ENCODE peak calls at places on chromosomes 1 and 21, in nine cellular contexts. One of them, this sample, is unnamed.
A peak's percentile ranks its signal among the peaks of the same experiment; 100 is the strongest.

GRCh38 chr1:66048011-66048410 is 255.3 kb downstream of the PDE4B start:
- DNase-seq in AG04449: no peak
- DNase-seq in activated T-cell treated with anti-CD3 and anti-CD28 coated beads for 24 hours: no peak
- DNase-seq in AG08396: no peak
- DNase-seq in NCI-H446 treated with DMSO at 0.1 percent for 48 hours: no peak
- DNase-seq in progenitor cell of endocrine pancreas: no peak
- DNase-seq in non-pigmented ciliary epithelial cell: no peak
- DNase-seq in NCI-H1092: no peak
- DNase-seq in WTC11: no peak
- DNase-seq in this sample: no peak

GRCh38 chr21:32088471-32088870 is 190.4 kb downstream of the MIS18A start:
- DNase-seq in progenitor cell of endocrine pancreas: no peak
- DNase-seq in activated T-cell treated with anti-CD3 and anti-CD28 coated beads for 24 hours: no peak
- DNase-seq in NCI-H446 treated with DMSO at 0.1 percent for 48 hours: no peak
- DNase-seq in non-pigmented ciliary epithelial cell: no peak
- DNase-seq in WTC11: no peak
- DNase-seq in AG08396: no peak
- DNase-seq in AG04449: no peak
- DNase-seq in NCI-H1092: no peak
- DNase-seq in this sample: no peak

GRCh38 chr1:172118618-172119017 is 277.3 kb downstream of the DNM3 start:
- DNase-seq in progenitor cell of endocrine pancreas: no peak
- DNase-seq in AG04449: no peak
- DNase-seq in WTC11: no peak
- DNase-seq in NCI-H446 treated with DMSO at 0.1 percent for 48 hours: no peak
- DNase-seq in NCI-H1092: peak; percentile 3
- DNase-seq in AG08396: no peak
- DNase-seq in activated T-cell treated with anti-CD3 and anti-CD28 coated beads for 24 hours: no peak
- DNase-seq in non-pigmented ciliary epithelial cell: no peak
- DNase-seq in this sample: no peak

GRCh38 chr1:14263671-14264070 is 334.8 kb upstream of the KAZN start:
- DNase-seq in AG04449: no peak
- DNase-seq in progenitor cell of endocrine pancreas: no peak
- DNase-seq in AG08396: no peak
- DNase-seq in activated T-cell treated with anti-CD3 and anti-CD28 coated beads for 24 hours: no peak
- DNase-seq in non-pigmented ciliary epithelial cell: no peak
- DNase-seq in NCI-H1092: no peak
- DNase-seq in WTC11: no peak
- DNase-seq in NCI-H446 treated with DMSO at 0.1 percent for 48 hours: peak; percentile 22
- DNase-seq in this sample: no peak

GRCh38 chr1:17523487-17524029 is 15.9 kb upstream of the ARHGEF10L start:
- DNase-seq in NCI-H1092: no peak
- DNase-seq in progenitor cell of endocrine pancreas: no peak
- DNase-seq in activated T-cell treated with anti-CD3 and anti-CD28 coated beads for 24 hours: no peak
- DNase-seq in WTC11: no peak
- DNase-seq in non-pigmented ciliary epithelial cell: no peak
- DNase-seq in AG08396: no peak
- DNase-seq in NCI-H446 treated with DMSO at 0.1 percent for 48 hours: no peak
- DNase-seq in AG04449: no peak
- DNase-seq in this sample: no peak

GRCh38 chr1:176051402-176051801 is 155.7 kb downstream of the COP1 start:
- DNase-seq in non-pigmented ciliary epithelial cell: no peak
- DNase-seq in activated T-cell treated with anti-CD3 and anti-CD28 coated beads for 24 hours: no peak
- DNase-seq in AG04449: no peak
- DNase-seq in AG08396: no peak
- DNase-seq in WTC11: no peak
- DNase-seq in NCI-H1092: no peak
- DNase-seq in progenitor cell of endocrine pancreas: no peak
- DNase-seq in NCI-H446 treated with DMSO at 0.1 percent for 48 hours: no peak
- DNase-seq in this sample: no peak

GRCh38 chr1:45373573-45373972 is 33.3 kb upstream of the MUTYH start:
- DNase-seq in progenitor cell of endocrine pancreas: no peak
- DNase-seq in non-pigmented ciliary epithelial cell: no peak
- DNase-seq in WTC11: no peak
- DNase-seq in activated T-cell treated with anti-CD3 and anti-CD28 coated beads for 24 hours: no peak
- DNase-seq in AG08396: no peak
- DNase-seq in AG04449: no peak
- DNase-seq in NCI-H446 treated with DMSO at 0.1 percent for 48 hours: no peak
- DNase-seq in NCI-H1092: no peak
- DNase-seq in this sample: no peak

GRCh38 chr1:71561729-71562128 is 480.9 kb upstream of the ZRANB2 start:
- DNase-seq in AG04449: peak; percentile 44
- DNase-seq in WTC11: no peak
- DNase-seq in AG08396: peak; percentile 25
- DNase-seq in NCI-H1092: no peak
- DNase-seq in NCI-H446 treated with DMSO at 0.1 percent for 48 hours: peak; percentile 34
- DNase-seq in non-pigmented ciliary epithelial cell: peak; percentile 28
- DNase-seq in activated T-cell treated with anti-CD3 and anti-CD28 coated beads for 24 hours: no peak
- DNase-seq in progenitor cell of endocrine pancreas: no peak
- DNase-seq in this sample: peak; percentile 2

GRCh38 chr1:29275435-29275834 is 39.1 kb downstream of the PTPRU start:
- DNase-seq in NCI-H1092: no peak
- DNase-seq in WTC11: no peak
- DNase-seq in AG08396: no peak
- DNase-seq in NCI-H446 treated with DMSO at 0.1 percent for 48 hours: no peak
- DNase-seq in non-pigmented ciliary epithelial cell: no peak
- DNase-seq in activated T-cell treated with anti-CD3 and anti-CD28 coated beads for 24 hours: no peak
- DNase-seq in AG04449: no peak
- DNase-seq in progenitor cell of endocrine pancreas: no peak
- DNase-seq in this sample: no peak

GRCh38 chr1:20964540-20965484 is 177.7 kb upstream of the HP1BP3 start:
- DNase-seq in AG08396: no peak
- DNase-seq in non-pigmented ciliary epithelial cell: no peak
- DNase-seq in NCI-H1092: peak; percentile 15
- DNase-seq in NCI-H446 treated with DMSO at 0.1 percent for 48 hours: no peak
- DNase-seq in WTC11: no peak
- DNase-seq in progenitor cell of endocrine pancreas: no peak
- DNase-seq in AG04449: no peak
- DNase-seq in activated T-cell treated with anti-CD3 and anti-CD28 coated beads for 24 hours: no peak
- DNase-seq in this sample: peak; percentile 18

This sample was measured in choroid plexus epithelial cell.